ENCODE peak calls at places on chromosomes 1 and 21, in six cellular contexts. N is WTC11, J is HCT116, X is K562, T is H1, A is GM12878. W is an unnamed sample.

GRCh38 chr1:193417945-193418744 is 231.7 kb upstream of the B3GALT2 start:
- DNase-seq in T (no peak), N (no peak), X (no peak), A (no peak), J (no peak), W (no peak)

GRCh38 chr1:116919802-116920201 is 10.1 kb downstream of the PTGFRN start:
- DNase-seq in T (no peak), X (peak), J (no peak), N (no peak), A (no peak), W (peak)

GRCh38 chr1:45243476-45244343 is 37.3 kb upstream of the ZSWIM5 start:
- DNase-seq in X (no peak), A (no peak), J (no peak), N (no peak), T (no peak), W (no peak)

GRCh38 chr1:75492011-75492410 is 118.9 kb downstream of the SLC44A5 start:
- DNase-seq in T (no peak), A (no peak), J (no peak), N (no peak), X (no peak), W (peak)

GRCh38 chr1:37478451-37478871 is 4.1 kb downstream of the ZC3H12A start:
- DNase-seq in J (no peak), A (no peak), X (no peak), N (no peak), T (no peak), W (no peak)

GRCh38 chr1:224447251-224447650 is 12.7 kb upstream of the WDR26 start:
- DNase-seq in X (no peak), J (no peak), A (no peak), N (no peak), T (no peak), W (no peak)

GRCh38 chr1:33349081-33349759 is 28.3 kb upstream of the A3GALT2 start:
- DNase-seq in T (no peak), J (no peak), A (no peak), X (peak), N (peak), W (no peak)

GRCh38 chr1:16135501-16135900 is 20.4 kb downstream of the EPHA2 start:
- DNase-seq in N (no peak), A (no peak), X (peak), T (no peak), J (no peak), W (no peak)

GRCh38 chr1:32878637-32879041 is 7.7 kb upstream of the HPCA start:
- DNase-seq in A (no peak), T (no peak), N (no peak), J (no peak), X (no peak), W (no peak)

GRCh38 chr1:156581661-156582387 is 2.3 kb downstream of the TTC24 start:
- DNase-seq in N (no peak), T (no peak), X (no peak), A (no peak), J (no peak), W (no peak)

GRCh38 chr1:119324198-119324597 is 44.4 kb upstream of the HAO2 start:
- DNase-seq in A (peak), J (no peak), T (no peak), X (no peak), N (no peak), W (no peak)

GRCh38 chr1:2494323-2494693 is 18.2 kb downstream of the PLCH2 start:
- DNase-seq in X (no peak), N (no peak), T (no peak), J (peak), A (no peak), W (peak)

GRCh38 chr1:223700942-223701637 is 11.2 kb upstream of the CAPN2 start:
- DNase-seq in J (peak), T (no peak), A (no peak), N (no peak), X (peak), W (peak)

GRCh38 chr1:207838156-207839082 is 72.5 kb downstream of the CD34 start:
- DNase-seq in N (no peak), J (no peak), X (peak), A (no peak), T (no peak), W (no peak)

GRCh38 chr1:11569551-11569950 is 84.7 kb downstream of the FBXO2 start:
- DNase-seq in X (no peak), N (no peak), J (no peak), A (no peak), T (no peak), W (no peak)

GRCh38 chr1:230109871-230110667 is 43.0 kb downstream of the GALNT2 start:
- DNase-seq in T (no peak), J (no peak), X (no peak), A (peak), N (no peak), W (peak)

GRCh38 chr1:83846138-83846537 is 152.8 kb downstream of the TTLL7 start:
- DNase-seq in A (no peak), J (no peak), X (no peak), T (no peak), N (no peak), W (no peak)

GRCh38 chr1:183807549-183808168 is 2.7 kb downstream of the RGL1 start:
- DNase-seq in T (no peak), J (no peak), N (no peak), A (peak), X (no peak), W (no peak)

GRCh38 chr1:103266036-103266435 is 157.7 kb upstream of the COL11A1 start:
- DNase-seq in J (no peak), A (no peak), T (no peak), N (no peak), X (no peak), W (no peak)

GRCh38 chr1:76705560-76705959 is 161.7 kb upstream of the ST6GALNAC5 start:
- DNase-seq in N (no peak), T (no peak), A (no peak), J (no peak), X (no peak), W (no peak)

GRCh38 chr21:26759731-26760130 is 85.5 kb downstream of the ADAMTS1 start:
- DNase-seq in J (no peak), T (no peak), N (no peak), A (no peak), X (no peak), W (no peak)

GRCh38 chr21:40845621-40846020 is 1.3 kb downstream of the DSCAM start:
- DNase-seq in N (no peak), X (no peak), J (no peak), A (no peak), T (no peak), W (no peak)

GRCh38 chr1:241749041-241749798 is 97.1 kb downstream of the WDR64 start:
- DNase-seq in A (no peak), J (no peak), T (no peak), N (no peak), X (no peak), W (no peak)

GRCh38 chr1:26574690-26575349 is 45.3 kb downstream of the RPS6KA1 start:
- DNase-seq in A (no peak), N (no peak), J (no peak), X (no peak), T (no peak), W (no peak)

GRCh38 chr1:2646837-2647236 is 14.0 kb upstream of the MMEL1 start:
- DNase-seq in X (no peak), A (no peak), T (no peak), N (no peak), J (no peak), W (no peak)

GRCh38 chr1:204075116-204075636 is 2.3 kb downstream of the SOX13 start:
- DNase-seq in X (no peak), J (no peak), N (no peak), A (no peak), T (no peak), W (peak)

GRCh38 chr1:229848762-229849677 is 218.0 kb upstream of the GALNT2 start:
- DNase-seq in T (no peak), N (no peak), A (no peak), J (peak), X (peak), W (peak)

GRCh38 chr1:55039342-55040082 is at the start of gene PCSK9:
- DNase-seq in J (peak), T (no peak), X (peak), N (peak), A (no peak), W (peak)

GRCh38 chr1:20486457-20487235 is 636 bp upstream of the CAMK2N1 start:
- DNase-seq in T (no peak), J (no peak), N (peak), A (no peak), X (peak), W (peak)

GRCh38 chr1:229474491-229474890 is 33.6 kb downstream of the NUP133 start:
- DNase-seq in J (no peak), T (no peak), X (no peak), N (no peak), A (no peak), W (no peak)

GRCh38 chr1:240455228-240455821 is 156.6 kb downstream of the GREM2 start:
- DNase-seq in A (no peak), X (no peak), N (no peak), J (no peak), T (no peak), W (no peak)

GRCh38 chr1:41347276-41347675 is 14.0 kb upstream of the FOXO6 start:
- DNase-seq in J (no peak), A (no peak), N (no peak), T (no peak), X (no peak), W (no peak)

GRCh38 chr1:50967416-50968020 is 2.5 kb upstream of the CDKN2C start:
- DNase-seq in A (no peak), X (peak), T (no peak), N (no peak), J (no peak), W (no peak)

GRCh38 chr21:19541612-19542011 is 1138.0 kb upstream of the TMPRSS15 start:
- DNase-seq in T (no peak), N (no peak), A (no peak), X (no peak), J (no peak), W (peak)

GRCh38 chr1:2802421-2802961 is 998 bp upstream of the TTC34 start:
- DNase-seq in A (no peak), N (no peak), X (no peak), J (no peak), T (no peak), W (no peak)

GRCh38 chr1:151156515-151156819 is at the start of gene TNFAIP8L2:
- DNase-seq in A (peak), T (no peak), J (no peak), N (peak), X (peak), W (no peak)

GRCh38 chr1:175319112-175319911 is 126.7 kb upstream of the KIAA0040 start:
- DNase-seq in T (peak), A (peak), X (peak), N (peak), J (peak), W (peak)

GRCh38 chr1:54570161-54570560 is 22.1 kb downstream of the ACOT11 start:
- DNase-seq in X (no peak), T (no peak), J (no peak), A (no peak), N (no peak), W (no peak)

GRCh38 chr1:21541835-21542234 is 32.6 kb downstream of the ALPL start:
- DNase-seq in A (no peak), T (no peak), X (no peak), N (no peak), J (no peak), W (no peak)
- TF ChIP-seq ATF3 in A (no peak), T (no peak), X (no peak), N (no peak), J (no peak), W (no peak)

GRCh38 chr1:246966502-246966901 is 34.8 kb upstream of the AHCTF1 start:
- DNase-seq in T (no peak), A (no peak), X (no peak), N (no peak), J (no peak), W (no peak)

GRCh38 chr1:246971969-246972368 is 35.9 kb downstream of the ZNF695 start:
- DNase-seq in X (no peak), T (peak), N (no peak), A (no peak), J (no peak), W (no peak)

GRCh38 chr1:246969621-246970020 is 37.9 kb upstream of the AHCTF1 start:
- DNase-seq in N (no peak), A (no peak), X (no peak), T (no peak), J (no peak), W (no peak)

DNA sequence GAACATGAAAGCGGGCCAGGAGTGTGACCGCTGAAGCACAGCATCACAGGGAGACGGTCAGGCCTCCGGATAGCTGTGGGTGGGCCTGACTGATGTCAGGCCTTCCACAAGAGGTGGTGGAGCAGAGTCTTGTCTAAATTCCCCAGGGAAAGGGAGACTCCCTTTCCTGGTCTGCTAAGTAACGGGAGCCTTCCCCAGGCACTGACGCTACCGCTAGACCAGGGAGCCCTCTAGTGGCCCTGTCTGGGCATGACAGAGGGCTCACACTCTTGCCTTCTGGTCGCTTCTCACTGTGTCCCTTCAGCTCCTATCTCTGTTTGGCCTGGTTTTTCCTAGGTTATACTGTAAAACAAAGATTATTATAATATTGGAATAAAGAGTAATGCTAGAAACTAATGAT is 36.5 kb downstream of the ZNF695 start:
- DNase-seq in A (no peak), T (peak), N (peak), J (no peak), X (no peak), W (peak)
- TF ChIP-seq ATF3 in A (no peak), T (no peak), N (no peak), J (no peak), X (no peak), W (no peak)

DNA sequence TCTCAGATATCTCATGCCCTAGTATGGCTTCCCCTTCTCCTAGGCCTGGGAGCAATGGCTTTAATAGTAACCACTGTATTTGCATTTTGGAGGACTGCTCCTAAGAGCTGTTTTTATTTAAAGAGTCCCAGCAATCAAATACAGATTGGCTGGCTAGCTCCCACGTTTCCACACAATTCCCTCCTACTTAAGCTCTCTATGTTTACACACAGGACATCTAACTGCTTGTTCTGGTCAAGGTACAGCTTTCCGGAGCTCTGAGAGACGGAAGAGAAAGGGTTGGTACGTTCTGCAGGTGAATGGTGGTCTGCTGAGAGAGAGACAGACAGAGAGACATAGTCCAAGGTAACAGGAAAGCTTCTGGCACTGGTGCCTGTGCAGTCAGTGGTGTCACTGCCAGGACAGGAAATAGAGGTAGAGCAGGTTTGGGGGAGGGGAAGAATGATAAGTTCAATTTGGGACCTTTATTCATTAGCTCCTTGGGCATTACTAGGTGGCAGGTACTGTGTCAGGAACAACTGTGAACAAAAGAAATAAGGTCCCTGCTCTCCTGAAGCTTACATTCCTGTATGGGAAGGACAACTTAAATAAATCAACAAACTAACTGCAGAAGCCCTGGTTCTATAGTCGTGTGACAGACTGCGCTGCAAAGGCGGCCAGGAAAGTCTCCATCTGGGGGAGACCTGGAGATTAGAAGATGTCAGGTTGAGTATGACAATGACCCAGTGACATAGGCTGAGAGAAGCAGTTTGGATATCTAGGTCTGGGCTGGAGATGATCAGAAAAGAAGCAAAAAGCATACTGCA is 1.2 kb upstream of the SLC25A33 start:
- DNase-seq in N (no peak), J (no peak), A (no peak), X (no peak), T (no peak), W (peak)
- TF ChIP-seq ATF3 in N (no peak), J (no peak), A (no peak), X (no peak), T (no peak), W (no peak)

DNA sequence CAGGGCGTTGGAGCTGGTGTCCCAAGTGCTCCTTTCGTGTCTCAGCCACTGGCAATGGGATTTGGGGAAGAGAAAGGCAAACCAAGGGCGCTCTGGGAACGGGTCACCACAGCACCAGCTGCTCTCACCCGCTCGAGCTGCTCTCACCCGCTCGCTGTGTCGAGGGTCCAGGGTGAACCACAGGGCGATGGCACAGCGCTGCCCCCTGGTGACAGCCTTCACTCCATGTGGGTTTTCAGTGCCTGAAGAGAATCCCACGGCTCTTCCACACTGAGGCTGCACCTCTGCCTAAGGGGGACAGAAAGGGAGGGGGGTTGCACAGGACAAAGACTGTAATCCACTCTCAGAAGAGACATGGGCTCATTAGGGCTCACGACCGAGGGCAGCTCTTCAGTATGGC is 7.1 kb upstream of the CLDN19 start:
- DNase-seq in X (peak), N (peak), J (no peak), T (no peak), A (no peak), W (no peak)
- TF ChIP-seq ATF3 in X (no peak), N (no peak), J (no peak), T (no peak), A (no peak), W (no peak)

GRCh38 chr1:101993703-101994102 is 3.0 kb downstream of the OLFM3 start:
- DNase-seq in X (no peak), N (no peak), T (no peak), A (no peak), J (no peak), W (no peak)
- TF ChIP-seq ATF3 in X (no peak), N (no peak), T (no peak), A (no peak), J (no peak), W (no peak)

GRCh38 chr1:111960971-111961370 is 28.5 kb downstream of the KCND3 start:
- DNase-seq in T (no peak), N (no peak), J (no peak), X (no peak), A (no peak), W (no peak)
- TF ChIP-seq ATF3 in T (no peak), N (no peak), J (no peak), X (no peak), A (no peak), W (no peak)

GRCh38 chr1:29354511-29355098 is 118.3 kb downstream of the PTPRU start:
- DNase-seq in T (no peak), J (no peak), X (peak), N (no peak), A (no peak), W (no peak)

GRCh38 chr1:29357452-29357851 is 121.1 kb downstream of the PTPRU start:
- DNase-seq in T (no peak), X (no peak), A (no peak), N (no peak), J (no peak), W (no peak)

GRCh38 chr1:29352719-29353420 is 116.5 kb downstream of the PTPRU start:
- DNase-seq in T (no peak), X (no peak), A (no peak), N (no peak), J (no peak), W (no peak)

GRCh38 chr1:29356663-29357062 is 120.3 kb downstream of the PTPRU start:
- DNase-seq in N (peak), J (no peak), X (peak), A (no peak), T (no peak), W (no peak)

GRCh38 chr1:29355375-29355774 is 119.1 kb downstream of the PTPRU start:
- DNase-seq in J (no peak), X (no peak), T (no peak), A (no peak), N (no peak), W (no peak)
- TF ChIP-seq ATF3 in J (no peak), X (no peak), T (no peak), A (no peak), N (no peak), W (no peak)

DNA sequence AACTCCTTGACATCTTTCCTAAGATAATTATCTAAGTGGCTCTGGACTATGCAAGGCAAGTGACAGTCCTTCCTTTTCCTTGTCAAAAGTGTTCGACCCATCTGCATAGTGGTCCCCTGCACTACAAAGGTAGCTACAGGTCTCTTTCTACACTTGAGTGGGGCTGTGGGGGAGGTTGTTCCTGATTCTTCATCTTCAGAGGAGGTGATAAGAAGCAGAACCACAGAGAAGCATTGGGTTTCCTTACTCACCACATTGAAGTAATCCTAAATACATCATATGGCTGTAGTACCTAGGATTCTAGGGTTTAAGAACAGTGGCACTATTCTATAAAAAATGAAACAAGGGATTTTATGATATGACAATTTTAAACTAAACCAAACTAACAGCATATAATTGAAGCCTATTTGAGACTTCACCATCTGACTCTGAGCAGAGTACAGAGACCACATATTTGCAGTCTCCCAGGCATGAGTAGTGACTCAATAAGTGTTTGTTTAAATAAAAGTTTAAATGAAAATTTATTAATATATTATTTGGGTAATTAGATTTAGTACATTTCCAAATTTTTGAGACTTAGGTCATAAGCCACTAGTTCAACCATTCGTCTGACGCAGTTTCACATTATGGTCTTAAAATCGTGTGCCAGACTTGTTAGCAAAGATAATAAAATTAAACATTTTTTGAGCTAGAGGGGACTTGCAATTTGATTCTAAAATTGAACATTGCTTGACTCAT is 54.9 kb upstream of the NEK7 start:
- DNase-seq in A (no peak), J (no peak), T (no peak), X (no peak), N (no peak), W (no peak)
- TF ChIP-seq ATF3 in A (no peak), J (no peak), T (no peak), X (no peak), N (no peak), W (no peak)